ENCODE peak calls at places on chromosomes 5 and 9, in four cellular contexts. F is GM12878, B is K562, I is HL-60. H is an unnamed sample.
A peak's percentile ranks its signal among the peaks of the same experiment; 100 is the strongest.

GRCh38 chr5:134477462-134478245 is 47.8 kb upstream of the JADE2 start:
- DNase-seq in I (no peak), F (no peak), B (no peak), H (no peak)

GRCh38 chr5:137629646-137630045 is 106.2 kb downstream of the KLHL3 start:
- DNase-seq in I (peak; percentile 3), B (peak; percentile 65), F (peak; percentile 8), H (peak; percentile 52)

GRCh38 chr5:76391014-76391413 is 12.1 kb upstream of the IQGAP2 start:
- DNase-seq in B (no peak), I (no peak), F (no peak), H (no peak)

GRCh38 chr5:102130386-102130785 is 165.7 kb downstream of the SLCO4C1 start:
- DNase-seq in B (no peak), I (no peak), F (no peak), H (no peak)

GRCh38 chr9:131017067-131017466 is 8.1 kb downstream of the LAMC3 start:
- DNase-seq in B (peak; percentile 57), F (no peak), I (no peak), H (no peak)

GRCh38 chr5:118126159-118126558 is 862.2 kb downstream of the DTWD2 start:
- DNase-seq in B (no peak), I (no peak), F (no peak), H (no peak)

GRCh38 chr9:3672399-3672798 is 146.6 kb upstream of the RFX3 start:
- DNase-seq in I (peak; percentile 17), F (no peak), B (no peak), H (no peak)

GRCh38 chr5:139190125-139190524 is 8.0 kb downstream of the SIL1 start:
- DNase-seq in B (no peak), I (no peak), F (no peak), H (no peak)

GRCh38 chr9:136354592-136355085 is 8.9 kb downstream of the DNLZ start:
- DNase-seq in F (no peak), I (no peak), B (peak; percentile 51), H (no peak)

GRCh38 chr5:140042551-140043507 is at the start of gene NRG2:
- DNase-seq in B (peak; percentile 57), I (no peak), F (no peak), H (peak; percentile 65)

GRCh38 chr9:127438394-127438793 is 12.8 kb downstream of the RPL12 start:
- DNase-seq in B (no peak), F (no peak), I (no peak), H (no peak)

GRCh38 chr9:70563437-70564204 is 149.2 kb upstream of the KLF9 start:
- DNase-seq in F (peak; percentile 83), B (no peak), I (peak; percentile 74), H (peak; percentile 6)

GRCh38 chr5:65137631-65138030 is 344.1 kb downstream of the ADAMTS6 start:
- DNase-seq in I (no peak), F (no peak), B (no peak), H (no peak)

GRCh38 chr5:22341406-22341805 is 511.7 kb downstream of the CDH12 start:
- DNase-seq in I (no peak), B (no peak), F (no peak), H (no peak)
- TF ChIP-seq SPI1 in I (no peak), B (no peak), F (no peak), H (no peak)

GRCh38 chr5:73748510-73749410 is 122.8 kb downstream of the ARHGEF28 start:
- DNase-seq in B (no peak), I (no peak), F (no peak), H (no peak)
- TF ChIP-seq SPI1 in B (no peak), I (no peak), F (no peak), H (no peak)

DNA sequence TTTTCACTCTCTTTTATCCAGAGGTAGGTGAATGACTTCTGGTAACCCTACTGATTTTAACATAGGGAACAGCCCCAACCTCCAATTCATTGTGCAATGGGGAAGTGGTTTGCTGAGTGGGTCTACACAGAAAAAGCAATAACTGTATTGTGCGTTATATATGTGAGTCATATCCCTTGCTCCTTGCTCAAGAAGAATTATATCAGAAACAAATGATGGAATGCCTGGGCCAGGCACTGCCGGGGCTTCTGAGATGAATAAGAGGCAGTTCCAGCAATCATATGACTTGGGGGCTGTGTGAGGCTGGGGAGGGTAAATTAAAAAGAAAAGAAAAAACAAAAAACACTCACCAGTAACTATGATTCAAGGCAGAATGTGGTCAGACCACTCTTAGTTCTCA is 79.2 kb upstream of the ABCA1 start:
- DNase-seq in B (no peak), F (no peak), I (peak; percentile 90), H (no peak)
- TF ChIP-seq SPI1 in B (no peak), F (no peak), I (peak; percentile 94), H (peak; percentile 22)

DNA sequence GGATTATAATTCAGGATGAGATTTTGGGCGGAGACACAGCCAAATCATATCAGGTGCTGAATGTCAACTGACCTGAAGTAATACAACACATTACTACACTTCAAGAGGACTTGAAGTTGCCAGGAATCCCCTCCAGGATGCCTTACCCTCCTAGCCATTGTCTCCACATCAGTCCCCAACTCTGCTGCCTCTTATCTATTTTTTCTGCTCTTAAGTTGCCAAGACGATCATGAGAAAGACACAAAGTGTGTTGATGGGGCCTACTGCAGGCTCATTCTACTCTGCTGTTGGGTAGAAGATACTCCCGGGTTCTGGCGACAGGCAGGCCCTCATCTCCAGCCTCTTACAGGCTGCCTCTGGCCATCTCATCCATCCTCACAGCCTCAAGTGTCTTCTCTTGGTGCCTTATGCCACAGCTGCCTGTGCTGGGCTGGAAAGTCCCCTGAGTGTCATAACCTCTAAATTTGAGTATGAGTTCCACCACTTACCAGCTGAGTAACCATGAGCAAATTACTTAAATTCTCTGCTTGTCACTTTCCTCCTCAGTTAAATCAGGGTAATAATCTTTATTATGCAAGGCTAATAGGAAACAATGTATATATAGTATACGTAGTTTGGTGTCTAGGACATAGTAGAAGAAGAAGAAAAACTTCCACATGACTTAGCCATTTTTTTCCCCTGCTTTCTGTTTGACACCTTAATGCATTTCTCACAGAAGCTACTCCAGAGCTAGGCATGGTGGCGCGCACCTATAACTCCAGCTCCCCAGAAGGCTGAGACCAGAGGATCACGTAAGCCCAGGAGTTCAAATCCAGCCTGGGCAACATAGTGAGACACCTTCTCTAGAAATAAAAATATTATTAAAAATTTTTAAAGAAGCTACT is 73.0 kb upstream of the SNX2 start:
- DNase-seq in B (no peak), I (no peak), F (peak; percentile 69), H (no peak)
- TF ChIP-seq SPI1 in B (no peak), I (no peak), F (no peak), H (no peak)

DNA sequence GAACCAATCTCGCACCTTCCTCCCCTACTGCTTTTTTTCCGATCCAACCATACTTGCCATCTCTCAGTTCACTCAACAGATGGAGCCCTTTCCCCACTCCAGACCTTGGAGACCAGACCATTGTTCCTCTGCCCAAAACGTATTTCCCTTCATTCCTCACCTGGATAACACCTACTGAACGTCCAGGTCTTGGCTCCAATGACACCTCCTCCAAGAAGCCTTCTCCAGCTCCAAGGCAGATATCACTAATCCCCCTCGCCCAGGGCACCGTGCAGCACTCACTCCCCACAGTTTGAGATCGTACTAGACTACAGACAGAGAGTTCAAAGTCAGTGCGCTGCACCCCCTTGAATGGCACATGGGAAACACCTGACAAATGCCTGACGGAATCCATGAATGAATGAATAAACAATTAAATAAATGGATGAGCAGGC is 47.1 kb upstream of the AKNA start:
- DNase-seq in B (peak; percentile 32), F (no peak), I (peak; percentile 27), H (peak; percentile 35)
- TF ChIP-seq SPI1 in B (no peak), F (no peak), I (no peak), H (no peak)

DNA sequence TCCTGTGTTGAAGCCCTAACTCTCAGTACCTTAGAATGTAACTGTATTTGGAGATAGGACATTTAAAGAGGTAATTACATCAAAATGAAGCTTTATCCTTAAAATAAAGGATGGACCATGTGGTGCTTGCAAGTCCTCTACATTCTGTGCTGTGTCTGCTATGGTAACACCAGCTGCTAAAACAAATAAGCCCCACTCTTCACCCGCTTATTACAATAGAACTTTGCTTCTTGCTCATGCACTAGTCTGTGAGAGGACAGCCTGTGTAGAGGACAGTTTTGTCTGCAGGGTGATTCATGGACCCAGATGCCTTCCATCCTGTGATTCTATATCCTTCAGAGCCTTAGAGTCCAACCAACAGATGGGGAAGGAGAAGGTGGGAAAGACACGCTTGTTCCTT is 12.5 kb upstream of the IGFBPL1 start:
- DNase-seq in I (no peak), F (no peak), B (no peak), H (no peak)
- TF ChIP-seq SPI1 in I (no peak), F (no peak), B (no peak), H (no peak)

GRCh38 chr5:150829744-150830143 is 16.6 kb upstream of the IRGM start:
- DNase-seq in B (no peak), F (no peak), I (no peak), H (no peak)
- TF ChIP-seq SPI1 in B (no peak), F (no peak), I (no peak), H (no peak)

GRCh38 chr9:94139672-94140417 is 55.6 kb downstream of the PTPDC1 start:
- DNase-seq in F (no peak), I (no peak), B (peak; percentile 61), H (no peak)
- TF ChIP-seq SPI1 in F (no peak), I (no peak), B (no peak), H (no peak)